ENCODE peak calls at places on chromosomes 2 and 18, in nine cellular contexts. One of them, this sample, is unnamed.

GRCh38 chr2:189276277-189276676 is 96.7 kb upstream of the COL5A2 start:
- DNase-seq in uterus: no peak
- DNase-seq in suprapubic skin: no peak
- DNase-seq in breast epithelium: no peak
- DNase-seq in endothelial cell of umbilical vein: peak
- DNase-seq in HCT116: no peak
- DNase-seq in ovary: no peak
- DNase-seq in IMR-90: peak
- DNase-seq in tibial nerve: no peak
- DNase-seq in this sample: no peak

GRCh38 chr2:218658671-218659257 is 659 bp downstream of the ZNF142 start:
- DNase-seq in breast epithelium: no peak
- DNase-seq in suprapubic skin: no peak
- DNase-seq in uterus: no peak
- DNase-seq in endothelial cell of umbilical vein: peak
- DNase-seq in tibial nerve: no peak
- DNase-seq in HCT116: peak
- DNase-seq in ovary: no peak
- DNase-seq in IMR-90: peak
- DNase-seq in this sample: no peak

GRCh38 chr2:9638532-9638931 is 7.7 kb upstream of the YWHAQ start:
- DNase-seq in tibial nerve: peak
- DNase-seq in IMR-90: peak
- DNase-seq in ovary: peak
- DNase-seq in breast epithelium: no peak
- DNase-seq in endothelial cell of umbilical vein: peak
- DNase-seq in suprapubic skin: peak
- DNase-seq in HCT116: peak
- DNase-seq in uterus: peak
- DNase-seq in this sample: peak

GRCh38 chr2:112312821-112313220 is 37.4 kb downstream of the ZC3H6 start:
- DNase-seq in suprapubic skin: no peak
- DNase-seq in HCT116: no peak
- DNase-seq in endothelial cell of umbilical vein: no peak
- DNase-seq in tibial nerve: no peak
- DNase-seq in IMR-90: no peak
- DNase-seq in ovary: no peak
- DNase-seq in uterus: no peak
- DNase-seq in breast epithelium: no peak
- DNase-seq in this sample: no peak

GRCh38 chr2:38683766-38684165 is 17.9 kb downstream of the GALM start:
- DNase-seq in endothelial cell of umbilical vein: no peak
- DNase-seq in ovary: no peak
- DNase-seq in suprapubic skin: no peak
- DNase-seq in HCT116: no peak
- DNase-seq in uterus: no peak
- DNase-seq in IMR-90: no peak
- DNase-seq in tibial nerve: no peak
- DNase-seq in breast epithelium: no peak
- DNase-seq in this sample: no peak

GRCh38 chr2:152715854-152716428 is 1.3 kb downstream of the PRPF40A start:
- DNase-seq in IMR-90: peak
- DNase-seq in uterus: no peak
- DNase-seq in HCT116: peak
- DNase-seq in ovary: no peak
- DNase-seq in tibial nerve: no peak
- DNase-seq in endothelial cell of umbilical vein: peak
- DNase-seq in suprapubic skin: no peak
- DNase-seq in breast epithelium: no peak
- DNase-seq in this sample: no peak

GRCh38 chr2:11310212-11310611 is 34.2 kb downstream of the ROCK2 start:
- DNase-seq in suprapubic skin: no peak
- DNase-seq in breast epithelium: no peak
- DNase-seq in tibial nerve: no peak
- DNase-seq in uterus: no peak
- DNase-seq in endothelial cell of umbilical vein: no peak
- DNase-seq in IMR-90: no peak
- DNase-seq in HCT116: no peak
- DNase-seq in ovary: no peak
- DNase-seq in this sample: no peak

GRCh38 chr2:226836548-226836885 is 663 bp downstream of the RHBDD1 start:
- DNase-seq in endothelial cell of umbilical vein: no peak
- DNase-seq in tibial nerve: no peak
- DNase-seq in IMR-90: no peak
- DNase-seq in breast epithelium: no peak
- DNase-seq in uterus: no peak
- DNase-seq in ovary: no peak
- DNase-seq in suprapubic skin: no peak
- DNase-seq in HCT116: no peak
- DNase-seq in this sample: no peak

GRCh38 chr2:28981016-28981441 is at the start of gene TOGARAM2:
- DNase-seq in uterus: peak
- DNase-seq in HCT116: no peak
- DNase-seq in ovary: peak
- DNase-seq in IMR-90: peak
- DNase-seq in breast epithelium: no peak
- DNase-seq in endothelial cell of umbilical vein: no peak
- DNase-seq in tibial nerve: no peak
- DNase-seq in suprapubic skin: no peak
- DNase-seq in this sample: no peak

GRCh38 chr2:217074576-217075224 is 214.8 kb upstream of the TNP1 start:
- DNase-seq in breast epithelium: no peak
- DNase-seq in uterus: no peak
- DNase-seq in endothelial cell of umbilical vein: no peak
- DNase-seq in suprapubic skin: no peak
- DNase-seq in ovary: no peak
- DNase-seq in HCT116: no peak
- DNase-seq in tibial nerve: no peak
- DNase-seq in IMR-90: peak
- DNase-seq in this sample: no peak

DNA sequence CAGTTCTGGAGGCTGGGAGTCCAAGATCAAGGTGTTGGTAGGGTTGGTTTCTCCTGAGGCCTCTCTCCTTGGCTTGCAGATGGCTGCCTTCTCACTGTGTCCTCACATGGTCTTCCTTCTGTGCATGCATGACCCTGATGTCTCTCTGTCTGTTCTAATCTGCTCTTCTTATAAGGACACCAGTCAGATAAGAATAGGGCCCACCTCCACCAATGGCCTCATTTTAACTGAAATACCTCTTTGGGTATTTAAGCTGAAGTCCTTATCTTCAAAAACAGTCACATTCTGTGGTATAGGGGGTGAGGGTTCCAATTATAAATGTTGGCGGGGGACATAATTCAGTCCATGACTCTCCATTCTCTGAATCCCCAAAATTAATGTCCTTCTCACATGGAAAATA is 20.7 kb upstream of the CNOT11 start:
- DNase-seq in HCT116: no peak
- DNase-seq in uterus: no peak
- DNase-seq in tibial nerve: no peak
- DNase-seq in breast epithelium: no peak
- DNase-seq in suprapubic skin: no peak
- DNase-seq in IMR-90: no peak
- DNase-seq in ovary: no peak
- DNase-seq in endothelial cell of umbilical vein: no peak
- DNase-seq in this sample: no peak
- TF ChIP-seq POLR2A in HCT116: no peak
- TF ChIP-seq POLR2A in uterus: no peak
- TF ChIP-seq POLR2A in tibial nerve: no peak
- TF ChIP-seq POLR2A in breast epithelium: no peak
- TF ChIP-seq POLR2A in suprapubic skin: no peak
- TF ChIP-seq POLR2A in IMR-90: no peak
- TF ChIP-seq POLR2A in ovary: no peak
- TF ChIP-seq POLR2A in endothelial cell of umbilical vein: no peak
- TF ChIP-seq POLR2A in this sample: no peak

DNA sequence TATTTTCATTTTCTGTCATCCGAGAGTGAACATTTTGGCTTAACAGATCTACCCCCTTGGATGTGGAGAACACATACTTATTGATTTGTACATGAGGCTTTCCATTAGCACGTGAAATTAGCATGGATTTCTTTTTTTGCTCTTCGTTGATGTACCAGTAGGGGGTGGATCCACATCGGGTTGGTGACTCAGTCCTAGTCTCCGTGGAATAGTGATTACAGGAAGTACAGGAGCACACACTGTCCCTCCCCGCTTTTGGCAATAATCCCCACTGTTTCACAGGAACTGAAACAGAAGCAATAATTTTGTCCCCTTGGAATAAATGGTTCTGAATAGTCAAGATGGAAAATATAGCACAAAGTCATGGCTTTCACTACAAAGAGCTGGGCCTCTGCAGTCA is 229.0 kb downstream of the GALR1 start:
- DNase-seq in breast epithelium: no peak
- DNase-seq in suprapubic skin: peak
- DNase-seq in IMR-90: no peak
- DNase-seq in tibial nerve: peak
- DNase-seq in endothelial cell of umbilical vein: no peak
- DNase-seq in uterus: peak
- DNase-seq in HCT116: no peak
- DNase-seq in ovary: no peak
- DNase-seq in this sample: peak
- TF ChIP-seq CTCF in breast epithelium: no peak
- TF ChIP-seq CTCF in suprapubic skin: no peak
- TF ChIP-seq CTCF in IMR-90: no peak
- TF ChIP-seq CTCF in tibial nerve: no peak
- TF ChIP-seq CTCF in endothelial cell of umbilical vein: no peak
- TF ChIP-seq CTCF in uterus: no peak
- TF ChIP-seq CTCF in HCT116: peak
- TF ChIP-seq CTCF in ovary: no peak
- TF ChIP-seq CTCF in this sample: no peak

GRCh38 chr2:44934024-44934423 is 7.5 kb upstream of the SIX3 start:
- DNase-seq in suprapubic skin: no peak
- DNase-seq in ovary: no peak
- DNase-seq in endothelial cell of umbilical vein: no peak
- DNase-seq in breast epithelium: no peak
- DNase-seq in tibial nerve: no peak
- DNase-seq in IMR-90: no peak
- DNase-seq in HCT116: no peak
- DNase-seq in uterus: no peak
- DNase-seq in this sample: peak
- H3K4me3 ChIP-seq in suprapubic skin: peak
- H3K4me3 ChIP-seq in ovary: no peak
- H3K4me3 ChIP-seq in endothelial cell of umbilical vein: no peak
- H3K4me3 ChIP-seq in breast epithelium: no peak
- H3K4me3 ChIP-seq in tibial nerve: no peak
- H3K4me3 ChIP-seq in IMR-90: no peak
- H3K4me3 ChIP-seq in HCT116: no peak
- H3K4me3 ChIP-seq in uterus: no peak
- H3K4me3 ChIP-seq in this sample: no peak

DNA sequence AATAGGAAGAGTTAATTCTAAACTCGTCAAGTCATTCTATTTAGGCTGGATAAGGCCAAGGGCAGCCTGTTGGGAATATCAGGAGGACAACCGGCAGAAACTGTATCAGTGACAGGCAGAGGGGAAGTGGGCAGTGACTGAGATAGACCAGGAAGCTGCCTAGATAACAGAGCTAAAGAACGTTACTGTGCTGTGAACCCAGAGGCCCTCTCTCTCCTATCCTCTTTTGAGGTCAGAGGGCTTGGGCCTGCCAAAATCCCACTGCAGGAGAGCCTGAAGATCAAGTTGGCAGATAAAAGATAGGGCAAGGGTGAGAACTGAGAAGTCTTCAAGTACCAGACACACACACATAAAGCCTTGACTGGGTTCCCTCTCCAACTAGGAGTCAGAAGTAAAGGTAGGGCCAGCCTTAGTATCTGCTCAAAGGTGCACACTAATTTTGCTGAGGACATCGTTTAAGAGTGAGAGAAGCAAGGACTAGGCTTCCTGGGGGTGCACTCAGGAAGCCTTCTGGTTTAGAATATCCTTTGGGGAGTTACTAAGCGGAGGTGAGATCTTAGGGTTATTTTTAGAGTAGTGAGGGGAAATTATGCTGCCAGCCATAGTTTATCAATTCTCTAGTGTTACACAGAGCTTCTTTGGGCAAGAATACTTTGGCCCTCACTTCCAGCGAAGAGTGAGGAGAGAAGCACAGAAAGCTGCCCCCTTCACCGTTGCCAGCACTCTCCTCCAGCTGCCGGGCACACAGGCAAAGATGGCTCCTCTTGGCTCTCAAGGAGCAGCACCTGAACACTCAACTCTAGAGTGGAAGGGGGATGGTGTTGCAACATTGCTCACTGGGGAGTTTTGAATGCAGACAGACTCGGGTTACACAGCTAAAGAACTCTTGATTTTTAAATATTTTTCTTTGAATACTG is 9.8 kb downstream of the CAVIN2 start:
- DNase-seq in HCT116: no peak
- DNase-seq in endothelial cell of umbilical vein: peak
- DNase-seq in suprapubic skin: no peak
- DNase-seq in uterus: no peak
- DNase-seq in ovary: no peak
- DNase-seq in IMR-90: peak
- DNase-seq in tibial nerve: no peak
- DNase-seq in breast epithelium: no peak
- DNase-seq in this sample: no peak
- TF ChIP-seq POLR2A in HCT116: no peak
- TF ChIP-seq POLR2A in endothelial cell of umbilical vein: no peak
- TF ChIP-seq POLR2A in suprapubic skin: no peak
- TF ChIP-seq POLR2A in uterus: no peak
- TF ChIP-seq POLR2A in ovary: no peak
- TF ChIP-seq POLR2A in IMR-90: no peak
- TF ChIP-seq POLR2A in tibial nerve: no peak
- TF ChIP-seq POLR2A in breast epithelium: no peak
- TF ChIP-seq POLR2A in this sample: no peak

GRCh38 chr18:832085-832681 is 20.1 kb upstream of the YES1 start:
- DNase-seq in uterus: no peak
- DNase-seq in IMR-90: no peak
- DNase-seq in endothelial cell of umbilical vein: no peak
- DNase-seq in ovary: peak
- DNase-seq in tibial nerve: no peak
- DNase-seq in suprapubic skin: no peak
- DNase-seq in breast epithelium: no peak
- DNase-seq in HCT116: peak
- DNase-seq in this sample: no peak
- TF ChIP-seq CTCF in uterus: no peak
- TF ChIP-seq CTCF in IMR-90: no peak
- TF ChIP-seq CTCF in endothelial cell of umbilical vein: peak
- TF ChIP-seq CTCF in ovary: no peak
- TF ChIP-seq CTCF in tibial nerve: no peak
- TF ChIP-seq CTCF in suprapubic skin: no peak
- TF ChIP-seq CTCF in breast epithelium: no peak
- TF ChIP-seq CTCF in HCT116: peak
- TF ChIP-seq CTCF in this sample: no peak

GRCh38 chr2:84889332-84889731 is 8.4 kb upstream of the TRABD2A start:
- DNase-seq in endothelial cell of umbilical vein: no peak
- DNase-seq in tibial nerve: no peak
- DNase-seq in breast epithelium: no peak
- DNase-seq in uterus: no peak
- DNase-seq in suprapubic skin: no peak
- DNase-seq in IMR-90: no peak
- DNase-seq in HCT116: no peak
- DNase-seq in ovary: no peak
- DNase-seq in this sample: no peak
- H3K4me3 ChIP-seq in endothelial cell of umbilical vein: no peak
- H3K4me3 ChIP-seq in tibial nerve: peak
- H3K4me3 ChIP-seq in breast epithelium: no peak
- H3K4me3 ChIP-seq in uterus: no peak
- H3K4me3 ChIP-seq in suprapubic skin: peak
- H3K4me3 ChIP-seq in IMR-90: no peak
- H3K4me3 ChIP-seq in HCT116: no peak
- H3K4me3 ChIP-seq in ovary: no peak
- H3K4me3 ChIP-seq in this sample: no peak

This sample was measured in lower leg skin.